ENCODE peak calls at places on chromosomes 4 and X, in five cellular contexts. Q, T, Y, M and B are unnamed samples.

GRCh38 chrX:120463241-120463640 is 5.9 kb downstream of the LAMP2 start:
- DNase-seq in Q (peak; percentile 12), T (no peak), Y (no peak), M (no peak), B (no peak)

GRCh38 chr4:101823864-101824263 is 33.3 kb downstream of the BANK1 start:
- DNase-seq in Q (no peak), T (no peak), Y (no peak), M (no peak), B (no peak)

GRCh38 chr4:146582864-146583263 is 55.8 kb upstream of the POU4F2 start:
- DNase-seq in Q (peak; percentile 17), T (no peak), Y (no peak), M (no peak), B (no peak)

GRCh38 chr4:59664771-59665170 is 1535.4 kb upstream of the ADGRL3 start:
- DNase-seq in Q (no peak), T (no peak), Y (no peak), M (no peak), B (no peak)

GRCh38 chr4:47145630-47146029 is 114.3 kb downstream of the GABRB1 start:
- DNase-seq in Q (no peak), T (no peak), Y (peak; percentile 76), M (no peak), B (peak; percentile 87)

GRCh38 chrX:25028726-25029125 is 13.0 kb upstream of the ARX start:
- DNase-seq in Q (peak; percentile 86), T (no peak), Y (no peak), M (no peak), B (no peak)

GRCh38 chr4:102299708-102300107 is 45.6 kb downstream of the SLC39A8 start:
- DNase-seq in Q (peak; percentile 55), T (peak; percentile 56), Y (peak; percentile 73), M (peak; percentile 24), B (peak; percentile 21)

GRCh38 chrX:50978920-50979660 is 68.6 kb downstream of the BMP15 start:
- DNase-seq in Q (no peak), T (no peak), Y (no peak), M (no peak), B (no peak)

GRCh38 chr4:175253184-175253902 is 335.2 kb downstream of the ADAM29 start:
- DNase-seq in Q (peak; percentile 38), T (peak; percentile 54), Y (no peak), M (no peak), B (peak; percentile 15)

GRCh38 chrX:38375888-38376287 is 23.5 kb downstream of the OTC start:
- DNase-seq in Q (peak; percentile 34), T (peak; percentile 14), Y (peak; percentile 13), M (peak; percentile 14), B (peak; percentile 21)

GRCh38 chr4:162891788-162892707 is 274.6 kb downstream of the NAF1 start:
- DNase-seq in Q (peak; percentile 40), T (peak; percentile 7), Y (no peak), M (no peak), B (peak; percentile 84)

GRCh38 chr4:27154706-27155105 is 294.1 kb downstream of the STIM2 start:
- DNase-seq in Q (peak; percentile 79), T (no peak), Y (peak; percentile 50), M (no peak), B (no peak)

GRCh38 chr4:109172301-109172700 is 130.2 kb downstream of the COL25A1 start:
- DNase-seq in Q (no peak), T (no peak), Y (no peak), M (no peak), B (no peak)

GRCh38 chr4:105509291-105509690 is 35.4 kb upstream of the PPA2 start:
- DNase-seq in Q (no peak), T (no peak), Y (no peak), M (no peak), B (no peak)

GRCh38 chr4:13849778-13850177 is 222.3 kb upstream of the BOD1L1 start:
- DNase-seq in Q (no peak), T (no peak), Y (no peak), M (no peak), B (no peak)

GRCh38 chr4:13856387-13856786 is 228.9 kb upstream of the BOD1L1 start:
- DNase-seq in Q (no peak), T (no peak), Y (no peak), M (no peak), B (no peak)

GRCh38 chr4:13852411-13852810 is 224.9 kb upstream of the BOD1L1 start:
- DNase-seq in Q (no peak), T (no peak), Y (no peak), M (no peak), B (no peak)

GRCh38 chr4:13857397-13857796 is 229.9 kb upstream of the BOD1L1 start:
- DNase-seq in Q (no peak), T (no peak), Y (no peak), M (no peak), B (no peak)

GRCh38 chr4:13851541-13851940 is 224.0 kb upstream of the BOD1L1 start:
- DNase-seq in Q (no peak), T (no peak), Y (no peak), M (no peak), B (no peak)
- TF ChIP-seq EZH2phosphoT487 in Q (no peak), T (no peak), Y (no peak), M (no peak), B (no peak)

DNA sequence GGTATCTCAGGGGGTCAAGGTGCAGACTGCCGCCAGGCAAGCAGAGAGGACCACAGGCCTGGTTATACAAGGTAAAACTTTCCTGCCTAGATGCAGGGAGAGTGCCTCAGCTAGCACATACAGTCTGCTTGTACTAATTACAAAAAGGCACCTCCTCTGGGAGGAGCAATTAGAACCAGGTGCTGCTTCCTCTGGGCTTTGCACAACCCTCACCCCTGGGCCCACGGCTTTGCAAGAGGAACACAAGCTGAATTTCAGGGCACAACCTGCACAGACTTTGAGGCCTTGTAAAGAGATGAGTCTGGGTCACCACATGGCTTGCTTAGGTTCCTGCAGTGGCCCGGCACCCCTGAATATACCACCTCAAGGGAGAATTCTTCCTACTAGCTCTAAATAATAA is 9.2 kb upstream of the CITED1 start:
- DNase-seq in Q (no peak), T (peak; percentile 1), Y (no peak), M (no peak), B (peak; percentile 17)
- TF ChIP-seq EZH2phosphoT487 in Q (no peak), T (no peak), Y (no peak), M (no peak), B (no peak)

DNA sequence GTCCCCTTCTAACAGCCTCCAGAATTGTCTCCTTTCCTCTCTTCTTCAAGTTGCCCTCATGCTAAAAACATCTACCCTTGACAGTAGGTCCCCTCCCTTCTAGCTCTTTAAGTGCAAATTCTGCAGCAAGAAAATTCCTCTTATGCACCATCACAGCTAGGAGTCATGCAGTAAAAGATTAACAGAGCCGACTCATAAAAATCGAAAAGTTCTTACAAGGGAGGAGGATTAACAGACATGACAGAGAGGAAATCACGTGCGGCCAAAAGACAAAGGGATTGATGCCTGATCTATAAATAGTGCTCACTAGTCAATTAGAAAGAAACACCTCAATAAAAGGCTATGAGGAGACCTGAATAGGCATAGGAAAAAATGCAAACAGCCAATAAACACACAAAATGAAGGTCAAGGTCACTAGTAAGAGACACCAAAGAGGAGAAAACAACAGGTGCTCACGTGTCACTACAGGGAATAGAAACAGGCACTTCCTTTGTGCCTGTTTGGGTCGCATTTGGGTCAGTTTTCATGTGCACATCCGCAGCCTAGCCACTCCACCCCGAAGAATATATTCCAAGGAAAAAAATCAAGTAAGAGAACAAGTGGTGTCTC is 3.4 kb downstream of the RNF212 start:
- DNase-seq in Q (no peak), T (no peak), Y (peak; percentile 56), M (no peak), B (no peak)
- TF ChIP-seq EZH2phosphoT487 in Q (no peak), T (no peak), Y (no peak), M (no peak), B (no peak)

DNA sequence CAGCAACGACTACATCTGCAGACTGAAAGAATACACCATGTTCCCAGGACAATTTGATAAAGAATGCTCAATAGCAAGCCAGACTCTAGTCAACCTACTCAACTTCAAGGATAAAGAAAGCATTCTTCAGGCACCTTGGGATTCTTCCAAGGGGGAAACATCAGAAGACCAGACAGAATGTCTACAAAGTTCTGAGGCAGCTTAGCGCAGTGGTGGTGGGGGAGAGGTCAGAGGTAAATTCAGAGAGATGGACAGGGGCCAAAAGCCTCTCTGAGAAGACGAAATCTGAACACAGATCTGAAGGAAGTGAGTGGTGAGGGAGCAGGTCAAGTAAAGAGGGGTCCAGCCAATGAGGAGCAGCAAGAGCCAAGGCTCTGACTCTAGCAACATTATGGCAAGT is 27.6 kb upstream of the IRAK1 start:
- DNase-seq in Q (no peak), T (no peak), Y (no peak), M (no peak), B (no peak)
- TF ChIP-seq EZH2phosphoT487 in Q (no peak), T (no peak), Y (no peak), M (no peak), B (no peak)

GRCh38 chr4:158835456-158836369 is 66.9 kb downstream of the FNIP2 start:
- DNase-seq in Q (no peak), T (no peak), Y (no peak), M (no peak), B (no peak)
- TF ChIP-seq EZH2phosphoT487 in Q (no peak), T (no peak), Y (no peak), M (no peak), B (no peak)

GRCh38 chrX:30561191-30561590 is 16.4 kb downstream of the TASL start:
- DNase-seq in Q (no peak), T (no peak), Y (no peak), M (no peak), B (peak; percentile 24)
- TF ChIP-seq EZH2phosphoT487 in Q (no peak), T (no peak), Y (no peak), M (no peak), B (no peak)

GRCh38 chrX:129777218-129777768 is 2.5 kb upstream of the SASH3 start:
- DNase-seq in Q (peak; percentile 61), T (peak; percentile 84), Y (no peak), M (no peak), B (peak; percentile 90)
- TF ChIP-seq EZH2phosphoT487 in Q (no peak), T (no peak), Y (no peak), M (no peak), B (no peak)

GRCh38 chrX:83759872-83760271 is 101.1 kb upstream of the CYLC1 start:
- DNase-seq in Q (peak; percentile 36), T (peak; percentile 36), Y (peak; percentile 8), M (peak; percentile 2), B (peak; percentile 60)
- TF ChIP-seq EZH2phosphoT487 in Q (no peak), T (no peak), Y (no peak), M (no peak), B (no peak)